ENCODE peak calls at places on chromosome 20, in eight cellular contexts. One of them, this sample, is unnamed.

GRCh38 chr20:44522841-44523240 is 971 bp upstream of the SERINC3 start:
- DNase-seq in sigmoid colon: no peak
- DNase-seq in psoas muscle: no peak
- DNase-seq in A673: no peak
- DNase-seq in CD8-positive, alpha-beta T cell: no peak
- DNase-seq in WERI-Rb-1: no peak
- DNase-seq in cardiac muscle cell: no peak
- DNase-seq in HepG2: no peak
- DNase-seq in this sample: no peak

GRCh38 chr20:1301031-1301529 is 27.9 kb downstream of the SDCBP2 start:
- DNase-seq in sigmoid colon: peak
- DNase-seq in psoas muscle: no peak
- DNase-seq in A673: no peak
- DNase-seq in CD8-positive, alpha-beta T cell: peak
- DNase-seq in WERI-Rb-1: peak
- DNase-seq in cardiac muscle cell: peak
- DNase-seq in HepG2: no peak
- DNase-seq in this sample: peak

GRCh38 chr20:59456342-59457132 is 147.8 kb upstream of the PHACTR3 start:
- DNase-seq in sigmoid colon: peak
- DNase-seq in psoas muscle: no peak
- DNase-seq in A673: no peak
- DNase-seq in CD8-positive, alpha-beta T cell: no peak
- DNase-seq in WERI-Rb-1: no peak
- DNase-seq in cardiac muscle cell: no peak
- DNase-seq in HepG2: no peak
- DNase-seq in this sample: no peak

GRCh38 chr20:25623225-25623735 is 534 bp downstream of the NANP start:
- DNase-seq in sigmoid colon: peak
- DNase-seq in psoas muscle: peak
- DNase-seq in A673: no peak
- DNase-seq in CD8-positive, alpha-beta T cell: no peak
- DNase-seq in WERI-Rb-1: peak
- DNase-seq in cardiac muscle cell: peak
- DNase-seq in HepG2: peak
- DNase-seq in this sample: peak

GRCh38 chr20:59818911-59819310 is 114.5 kb downstream of the SYCP2 start:
- DNase-seq in sigmoid colon: no peak
- DNase-seq in psoas muscle: no peak
- DNase-seq in A673: no peak
- DNase-seq in CD8-positive, alpha-beta T cell: no peak
- DNase-seq in WERI-Rb-1: no peak
- DNase-seq in cardiac muscle cell: no peak
- DNase-seq in HepG2: no peak
- DNase-seq in this sample: no peak

GRCh38 chr20:32312718-32313424 is 35.4 kb downstream of the KIF3B start:
- DNase-seq in sigmoid colon: no peak
- DNase-seq in psoas muscle: no peak
- DNase-seq in A673: no peak
- DNase-seq in CD8-positive, alpha-beta T cell: no peak
- DNase-seq in WERI-Rb-1: no peak
- DNase-seq in cardiac muscle cell: no peak
- DNase-seq in HepG2: peak
- DNase-seq in this sample: no peak

GRCh38 chr20:24314053-24314452 is 155.4 kb upstream of the SYNDIG1 start:
- DNase-seq in sigmoid colon: no peak
- DNase-seq in psoas muscle: no peak
- DNase-seq in A673: no peak
- DNase-seq in CD8-positive, alpha-beta T cell: no peak
- DNase-seq in WERI-Rb-1: peak
- DNase-seq in cardiac muscle cell: no peak
- DNase-seq in HepG2: no peak
- DNase-seq in this sample: no peak

GRCh38 chr20:13790708-13791107 is 5.9 kb downstream of the NDUFAF5 start:
- DNase-seq in sigmoid colon: no peak
- DNase-seq in psoas muscle: no peak
- DNase-seq in A673: no peak
- DNase-seq in CD8-positive, alpha-beta T cell: no peak
- DNase-seq in WERI-Rb-1: no peak
- DNase-seq in cardiac muscle cell: no peak
- DNase-seq in HepG2: no peak
- DNase-seq in this sample: no peak

GRCh38 chr20:51759769-51760510 is 8.2 kb downstream of the ATP9A start:
- DNase-seq in sigmoid colon: no peak
- DNase-seq in psoas muscle: no peak
- DNase-seq in A673: peak
- DNase-seq in CD8-positive, alpha-beta T cell: no peak
- DNase-seq in WERI-Rb-1: no peak
- DNase-seq in cardiac muscle cell: peak
- DNase-seq in HepG2: peak
- DNase-seq in this sample: no peak

GRCh38 chr20:11054266-11055025 is 380.6 kb upstream of the JAG1 start:
- DNase-seq in sigmoid colon: no peak
- DNase-seq in psoas muscle: no peak
- DNase-seq in A673: no peak
- DNase-seq in CD8-positive, alpha-beta T cell: no peak
- DNase-seq in WERI-Rb-1: no peak
- DNase-seq in cardiac muscle cell: no peak
- DNase-seq in HepG2: no peak
- DNase-seq in this sample: no peak

GRCh38 chr20:32538526-32538918 is 46.6 kb downstream of the NOL4L start:
- DNase-seq in sigmoid colon: no peak
- DNase-seq in psoas muscle: no peak
- DNase-seq in A673: no peak
- DNase-seq in CD8-positive, alpha-beta T cell: no peak
- DNase-seq in WERI-Rb-1: no peak
- DNase-seq in cardiac muscle cell: peak
- DNase-seq in HepG2: no peak
- DNase-seq in this sample: no peak

GRCh38 chr20:46408281-46408731 is 1.9 kb upstream of the ELMO2 start:
- DNase-seq in sigmoid colon: no peak
- DNase-seq in psoas muscle: no peak
- DNase-seq in A673: no peak
- DNase-seq in CD8-positive, alpha-beta T cell: no peak
- DNase-seq in WERI-Rb-1: no peak
- DNase-seq in cardiac muscle cell: no peak
- DNase-seq in HepG2: peak
- DNase-seq in this sample: no peak

GRCh38 chr20:46407671-46407996 is 1.2 kb upstream of the ELMO2 start:
- DNase-seq in sigmoid colon: no peak
- DNase-seq in psoas muscle: no peak
- DNase-seq in A673: no peak
- DNase-seq in CD8-positive, alpha-beta T cell: no peak
- DNase-seq in WERI-Rb-1: no peak
- DNase-seq in cardiac muscle cell: no peak
- DNase-seq in HepG2: no peak
- DNase-seq in this sample: no peak

GRCh38 chr20:46406200-46406985 is at the start of gene ELMO2:
- DNase-seq in sigmoid colon: peak
- DNase-seq in psoas muscle: peak
- DNase-seq in A673: peak
- DNase-seq in CD8-positive, alpha-beta T cell: peak
- DNase-seq in WERI-Rb-1: peak
- DNase-seq in cardiac muscle cell: peak
- DNase-seq in HepG2: peak
- DNase-seq in this sample: peak

GRCh38 chr20:46411637-46412036 is 5.2 kb upstream of the ELMO2 start:
- DNase-seq in sigmoid colon: no peak
- DNase-seq in psoas muscle: no peak
- DNase-seq in A673: no peak
- DNase-seq in CD8-positive, alpha-beta T cell: no peak
- DNase-seq in WERI-Rb-1: no peak
- DNase-seq in cardiac muscle cell: no peak
- DNase-seq in HepG2: peak
- DNase-seq in this sample: no peak

DNA sequence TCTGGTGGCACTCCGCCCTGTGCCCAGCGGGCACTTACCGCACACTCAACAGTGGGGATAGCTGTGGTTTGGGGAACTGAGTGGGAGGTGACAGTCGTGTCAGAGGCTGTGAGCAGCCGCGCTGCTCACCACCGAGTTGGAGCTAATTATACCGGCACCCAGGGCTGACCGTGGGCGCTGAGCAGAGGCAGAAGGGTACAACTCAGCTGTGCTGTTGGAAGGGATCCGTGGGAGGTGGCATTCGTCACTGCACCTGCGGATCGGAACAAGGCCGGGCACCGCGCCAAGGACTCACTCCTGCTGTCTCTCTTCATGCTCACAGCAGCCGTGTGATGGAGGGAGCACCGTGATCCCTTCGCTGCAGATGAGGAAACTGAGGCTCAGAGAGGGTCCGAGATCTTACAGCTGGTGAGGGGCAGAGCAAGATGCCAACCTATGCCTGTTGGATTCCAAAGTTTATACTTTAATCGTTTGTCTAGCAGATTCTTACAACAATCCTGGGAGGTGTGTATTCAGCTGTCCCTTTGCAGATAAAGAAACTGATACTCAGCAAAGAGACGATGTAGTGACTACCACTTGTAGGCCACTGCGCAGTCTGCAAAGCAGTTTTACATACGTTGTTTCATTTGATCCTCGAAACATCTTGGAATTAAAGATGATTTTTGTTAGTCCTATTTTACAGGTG is 713 bp upstream of the ELMO2 start:
- DNase-seq in sigmoid colon: peak
- DNase-seq in psoas muscle: peak
- DNase-seq in A673: no peak
- DNase-seq in CD8-positive, alpha-beta T cell: peak
- DNase-seq in WERI-Rb-1: peak
- DNase-seq in cardiac muscle cell: peak
- DNase-seq in HepG2: peak
- DNase-seq in this sample: peak
- TF ChIP-seq CTCF in sigmoid colon: no peak
- TF ChIP-seq CTCF in psoas muscle: no peak
- TF ChIP-seq CTCF in A673: no peak
- TF ChIP-seq CTCF in CD8-positive, alpha-beta T cell: no peak
- TF ChIP-seq CTCF in WERI-Rb-1: no peak
- TF ChIP-seq CTCF in cardiac muscle cell: peak
- TF ChIP-seq CTCF in HepG2: no peak
- TF ChIP-seq CTCF in this sample: no peak

DNA sequence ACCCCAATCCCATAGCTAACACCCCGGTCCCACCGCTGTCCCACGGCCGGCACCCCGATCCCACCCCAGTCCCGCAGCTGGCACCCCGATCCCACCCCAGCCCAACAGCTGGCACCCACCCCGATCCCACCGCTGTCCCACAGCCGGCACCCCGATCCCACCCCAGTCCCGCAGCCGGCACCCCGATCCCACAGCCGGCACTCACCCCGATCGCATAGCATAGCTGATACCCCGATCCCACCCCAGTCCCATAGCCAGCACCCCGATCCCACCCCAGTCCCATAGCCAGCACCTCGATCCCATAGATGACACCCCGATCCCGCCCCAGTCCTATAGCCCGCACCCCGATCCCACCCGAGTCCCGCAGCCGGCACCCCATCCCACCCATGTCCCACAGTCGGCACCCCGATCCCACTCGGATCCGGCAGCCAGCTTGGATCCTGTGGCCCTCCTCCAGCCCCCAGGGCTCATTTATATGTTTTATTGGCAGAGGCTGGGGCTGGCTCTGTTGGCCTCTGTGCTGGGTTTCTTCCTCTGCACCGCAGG is 872 bp upstream of the GMEB2 start:
- DNase-seq in sigmoid colon: no peak
- DNase-seq in psoas muscle: no peak
- DNase-seq in A673: no peak
- DNase-seq in CD8-positive, alpha-beta T cell: no peak
- DNase-seq in WERI-Rb-1: no peak
- DNase-seq in cardiac muscle cell: no peak
- DNase-seq in HepG2: no peak
- DNase-seq in this sample: no peak
- H3K27ac ChIP-seq in sigmoid colon: peak
- H3K27ac ChIP-seq in psoas muscle: peak
- H3K27ac ChIP-seq in A673: peak
- H3K27ac ChIP-seq in CD8-positive, alpha-beta T cell: peak
- H3K27ac ChIP-seq in WERI-Rb-1: peak
- H3K27ac ChIP-seq in cardiac muscle cell: no peak
- H3K27ac ChIP-seq in HepG2: peak
- H3K27ac ChIP-seq in this sample: peak

GRCh38 chr20:50642288-50642803 is 49.0 kb downstream of the RIPOR3 start:
- DNase-seq in sigmoid colon: no peak
- DNase-seq in psoas muscle: no peak
- DNase-seq in A673: peak
- DNase-seq in CD8-positive, alpha-beta T cell: no peak
- DNase-seq in WERI-Rb-1: peak
- DNase-seq in cardiac muscle cell: peak
- DNase-seq in HepG2: no peak
- DNase-seq in this sample: no peak

GRCh38 chr20:50645253-50646068 is 45.9 kb downstream of the RIPOR3 start:
- DNase-seq in sigmoid colon: peak
- DNase-seq in psoas muscle: peak
- DNase-seq in A673: peak
- DNase-seq in CD8-positive, alpha-beta T cell: no peak
- DNase-seq in WERI-Rb-1: peak
- DNase-seq in cardiac muscle cell: peak
- DNase-seq in HepG2: peak
- DNase-seq in this sample: no peak

GRCh38 chr20:50648651-50649050 is 42.7 kb downstream of the RIPOR3 start:
- DNase-seq in sigmoid colon: no peak
- DNase-seq in psoas muscle: no peak
- DNase-seq in A673: no peak
- DNase-seq in CD8-positive, alpha-beta T cell: no peak
- DNase-seq in WERI-Rb-1: no peak
- DNase-seq in cardiac muscle cell: no peak
- DNase-seq in HepG2: no peak
- DNase-seq in this sample: no peak

GRCh38 chr20:50649587-50649986 is 41.8 kb downstream of the RIPOR3 start:
- DNase-seq in sigmoid colon: no peak
- DNase-seq in psoas muscle: peak
- DNase-seq in A673: no peak
- DNase-seq in CD8-positive, alpha-beta T cell: no peak
- DNase-seq in WERI-Rb-1: no peak
- DNase-seq in cardiac muscle cell: no peak
- DNase-seq in HepG2: no peak
- DNase-seq in this sample: no peak

DNA sequence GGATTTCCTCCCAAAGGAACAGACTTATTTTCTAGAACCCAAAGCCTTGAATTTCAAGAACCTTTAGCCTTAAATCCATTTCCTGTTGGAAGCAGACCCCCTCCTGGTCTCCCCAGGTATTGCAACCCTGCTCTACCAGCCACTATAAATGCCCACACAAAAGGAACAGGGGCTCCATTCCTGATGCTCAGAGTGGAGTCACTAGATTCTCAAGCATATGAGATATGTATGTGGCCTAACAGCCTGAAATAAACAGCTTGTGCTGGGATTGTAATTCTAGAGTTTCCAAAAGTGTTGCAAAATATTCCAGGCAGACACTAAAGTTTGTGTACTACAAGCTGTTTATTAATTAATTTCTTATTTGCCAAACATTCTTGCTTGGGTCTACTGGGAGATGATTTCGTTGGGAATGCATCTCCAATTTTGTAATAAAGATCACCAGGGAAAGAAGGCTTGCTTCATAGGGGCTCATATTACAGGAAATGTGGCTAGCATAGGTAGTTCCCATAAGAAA is 44.8 kb downstream of the RIPOR3 start:
- DNase-seq in sigmoid colon: no peak
- DNase-seq in psoas muscle: no peak
- DNase-seq in A673: no peak
- DNase-seq in CD8-positive, alpha-beta T cell: no peak
- DNase-seq in WERI-Rb-1: no peak
- DNase-seq in cardiac muscle cell: peak
- DNase-seq in HepG2: no peak
- DNase-seq in this sample: no peak
- TF ChIP-seq CTCF in sigmoid colon: no peak
- TF ChIP-seq CTCF in psoas muscle: peak
- TF ChIP-seq CTCF in A673: peak
- TF ChIP-seq CTCF in CD8-positive, alpha-beta T cell: no peak
- TF ChIP-seq CTCF in WERI-Rb-1: peak
- TF ChIP-seq CTCF in cardiac muscle cell: peak
- TF ChIP-seq CTCF in HepG2: peak
- TF ChIP-seq CTCF in this sample: no peak

GRCh38 chr20:38156888-38157634 is 8.0 kb downstream of the TGM2 start:
- DNase-seq in sigmoid colon: peak
- DNase-seq in psoas muscle: peak
- DNase-seq in A673: no peak
- DNase-seq in CD8-positive, alpha-beta T cell: no peak
- DNase-seq in WERI-Rb-1: no peak
- DNase-seq in cardiac muscle cell: no peak
- DNase-seq in HepG2: no peak
- DNase-seq in this sample: no peak
- H3K27ac ChIP-seq in sigmoid colon: peak
- H3K27ac ChIP-seq in psoas muscle: peak
- H3K27ac ChIP-seq in A673: no peak
- H3K27ac ChIP-seq in CD8-positive, alpha-beta T cell: no peak
- H3K27ac ChIP-seq in WERI-Rb-1: no peak
- H3K27ac ChIP-seq in cardiac muscle cell: peak
- H3K27ac ChIP-seq in HepG2: no peak
- H3K27ac ChIP-seq in this sample: no peak